ENCODE peak calls at places on chromosomes 4 and X, in six cellular contexts. B is aorta, Q is SJSA1, G is ascending aorta, L is Karpas-422, R is heart left ventricle. U is an unnamed sample.

GRCh38 chr4:185504098-185505047 is 30.9 kb downstream of the PDLIM3 start:
- DNase-seq in B (peak), Q (no peak), G (no peak), L (no peak), R (peak), U (no peak)

GRCh38 chr4:125360727-125361126 is 46.0 kb downstream of the FAT4 start:
- DNase-seq in B (no peak), Q (no peak), G (no peak), L (no peak), R (no peak), U (no peak)

GRCh38 chr4:54661156-54661555 is 3.4 kb downstream of the KIT start:
- DNase-seq in B (no peak), Q (no peak), G (no peak), L (no peak), R (no peak), U (no peak)

GRCh38 chr4:169619518-169619957 is 840 bp upstream of the CLCN3 start:
- DNase-seq in B (no peak), Q (peak), G (no peak), L (peak), R (no peak), U (no peak)

GRCh38 chr4:159950707-159951106 is 847.8 kb downstream of the RAPGEF2 start:
- DNase-seq in B (no peak), Q (no peak), G (no peak), L (no peak), R (no peak), U (no peak)

GRCh38 chr4:183987529-183987946 is 82.4 kb downstream of the STOX2 start:
- DNase-seq in B (peak), Q (no peak), G (peak), L (no peak), R (peak), U (peak)

GRCh38 chr4:17380347-17380746 is 131.5 kb downstream of the QDPR start:
- DNase-seq in B (no peak), Q (no peak), G (no peak), L (no peak), R (no peak), U (no peak)

GRCh38 chr4:79982587-79983327 is 90.3 kb downstream of the ANTXR2 start:
- DNase-seq in B (no peak), Q (no peak), G (no peak), L (no peak), R (no peak), U (no peak)

GRCh38 chrX:97065973-97066372 is 182.3 kb downstream of the RPA4 start:
- DNase-seq in B (no peak), Q (no peak), G (no peak), L (no peak), R (no peak), U (no peak)

GRCh38 chr4:145076473-145076855 is 21.5 kb downstream of the ANAPC10 start:
- DNase-seq in B (no peak), Q (no peak), G (no peak), L (no peak), R (no peak), U (no peak)

GRCh38 chrX:9676311-9676710 is 89.3 kb downstream of the GPR143 start:
- DNase-seq in B (no peak), Q (no peak), G (no peak), L (no peak), R (no peak), U (no peak)

GRCh38 chr4:39933689-39934590 is 43.8 kb downstream of the PDS5A start:
- DNase-seq in B (no peak), Q (peak), G (no peak), L (no peak), R (no peak), U (no peak)

GRCh38 chr4:18439306-18439705 is 417.8 kb upstream of the LCORL start:
- DNase-seq in B (no peak), Q (no peak), G (no peak), L (no peak), R (no peak), U (no peak)

GRCh38 chr4:38386654-38387188 is 277.3 kb upstream of the KLF3 start:
- DNase-seq in B (no peak), Q (no peak), G (no peak), L (no peak), R (no peak), U (no peak)

GRCh38 chr4:99624141-99624719 is 33.4 kb downstream of the C4orf54 start:
- DNase-seq in B (no peak), Q (no peak), G (no peak), L (no peak), R (no peak), U (no peak)

GRCh38 chr4:144701683-144702233 is 55.8 kb downstream of the HHIP start:
- DNase-seq in B (no peak), Q (no peak), G (no peak), L (no peak), R (no peak), U (no peak)

GRCh38 chr4:146814736-146815135 is 130.9 kb downstream of the TTC29 start:
- DNase-seq in B (no peak), Q (no peak), G (no peak), L (no peak), R (no peak), U (no peak)

GRCh38 chr4:77036206-77036605 is 39.6 kb downstream of the CCNI start:
- DNase-seq in B (no peak), Q (peak), G (no peak), L (no peak), R (no peak), U (no peak)

GRCh38 chr4:7781361-7781760 is 158.3 kb downstream of the AFAP1 start:
- DNase-seq in B (peak), Q (no peak), G (no peak), L (no peak), R (no peak), U (no peak)

GRCh38 chrX:110520053-110520452 is 161.4 kb downstream of the RTL9 start:
- DNase-seq in B (no peak), Q (no peak), G (no peak), L (no peak), R (no peak), U (no peak)

GRCh38 chrX:32448320-32448719 is 763.0 kb downstream of the DMD start:
- DNase-seq in B (no peak), Q (no peak), G (no peak), L (peak), R (no peak), U (no peak)

GRCh38 chr4:184329235-184330007 is 111.7 kb upstream of the ENPP6 start:
- DNase-seq in B (no peak), Q (no peak), G (no peak), L (no peak), R (no peak), U (no peak)

GRCh38 chrX:133297284-133297683 is 79.1 kb upstream of the TFDP3 start:
- DNase-seq in B (no peak), Q (peak), G (no peak), L (no peak), R (no peak), U (no peak)

GRCh38 chrX:133776072-133776471 is 209.3 kb downstream of the GPC3 start:
- DNase-seq in B (no peak), Q (no peak), G (no peak), L (peak), R (no peak), U (no peak)

GRCh38 chrX:107712231-107713204 is 63.1 kb downstream of the TSC22D3 start:
- DNase-seq in B (peak), Q (no peak), G (no peak), L (peak), R (no peak), U (peak)

GRCh38 chr4:176137626-176138025 is 57.8 kb downstream of the SPATA4 start:
- DNase-seq in B (no peak), Q (no peak), G (no peak), L (no peak), R (no peak), U (no peak)

GRCh38 chr4:7759635-7760034 is 180.0 kb downstream of the AFAP1 start:
- DNase-seq in B (no peak), Q (no peak), G (no peak), L (no peak), R (peak), U (no peak)

GRCh38 chrX:43860646-43861370 is 21.4 kb downstream of the MAOB start:
- DNase-seq in B (no peak), Q (peak), G (no peak), L (no peak), R (no peak), U (no peak)

GRCh38 chr4:73520821-73521220 is 39.3 kb downstream of the AFM start:
- DNase-seq in B (no peak), Q (peak), G (no peak), L (peak), R (no peak), U (no peak)

GRCh38 chrX:149473966-149474365 is 31.1 kb downstream of the IDS start:
- DNase-seq in B (no peak), Q (no peak), G (no peak), L (no peak), R (no peak), U (no peak)

GRCh38 chr4:153535735-153536494 is 69.8 kb downstream of the TMEM131L start:
- DNase-seq in B (no peak), Q (peak), G (no peak), L (peak), R (no peak), U (no peak)

GRCh38 chr4:60794372-60794771 is 405.8 kb upstream of the ADGRL3 start:
- DNase-seq in B (peak), Q (no peak), G (no peak), L (no peak), R (no peak), U (no peak)

GRCh38 chrX:155864655-155865054 is 16.5 kb upstream of the VAMP7 start:
- DNase-seq in B (no peak), Q (no peak), G (no peak), L (no peak), R (no peak), U (no peak)

GRCh38 chr4:44150091-44150576 is 298.5 kb downstream of the KCTD8 start:
- DNase-seq in B (no peak), Q (peak), G (no peak), L (no peak), R (no peak), U (no peak)

GRCh38 chr4:185931986-185932385 is 120.0 kb upstream of the SORBS2 start:
- DNase-seq in B (no peak), Q (no peak), G (no peak), L (no peak), R (no peak), U (no peak)

GRCh38 chr4:111802191-111802590 is 343.1 kb upstream of the FAM241A start:
- DNase-seq in B (no peak), Q (no peak), G (no peak), L (no peak), R (no peak), U (no peak)

GRCh38 chr4:184349283-184350039 is 124.9 kb downstream of the IRF2 start:
- DNase-seq in B (no peak), Q (no peak), G (no peak), L (no peak), R (no peak), U (no peak)

DNA sequence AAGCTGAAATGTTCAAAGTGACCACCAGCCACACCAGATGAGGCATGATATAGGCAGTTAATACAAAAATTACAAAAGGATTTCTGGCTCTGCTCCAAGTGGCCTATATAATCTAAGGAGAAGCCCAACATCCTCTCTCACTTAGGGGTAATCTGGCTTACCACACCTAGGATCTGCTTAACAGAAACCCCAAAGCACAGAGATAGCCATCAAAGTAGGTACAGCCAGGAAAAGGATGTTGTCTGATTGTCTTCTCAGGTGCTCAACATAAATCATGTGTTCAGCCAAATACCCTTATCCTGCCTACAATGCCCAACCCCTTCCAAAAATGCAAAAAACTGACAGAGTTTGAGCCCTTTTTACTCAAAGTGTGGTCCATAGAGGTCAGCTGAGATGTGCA is 54.0 kb downstream of the PPM1K start:
- DNase-seq in B (no peak), Q (no peak), G (no peak), L (no peak), R (no peak), U (no peak)
- H3K4me3 ChIP-seq in B (no peak), Q (no peak), G (peak), L (no peak), R (peak), U (no peak)

DNA sequence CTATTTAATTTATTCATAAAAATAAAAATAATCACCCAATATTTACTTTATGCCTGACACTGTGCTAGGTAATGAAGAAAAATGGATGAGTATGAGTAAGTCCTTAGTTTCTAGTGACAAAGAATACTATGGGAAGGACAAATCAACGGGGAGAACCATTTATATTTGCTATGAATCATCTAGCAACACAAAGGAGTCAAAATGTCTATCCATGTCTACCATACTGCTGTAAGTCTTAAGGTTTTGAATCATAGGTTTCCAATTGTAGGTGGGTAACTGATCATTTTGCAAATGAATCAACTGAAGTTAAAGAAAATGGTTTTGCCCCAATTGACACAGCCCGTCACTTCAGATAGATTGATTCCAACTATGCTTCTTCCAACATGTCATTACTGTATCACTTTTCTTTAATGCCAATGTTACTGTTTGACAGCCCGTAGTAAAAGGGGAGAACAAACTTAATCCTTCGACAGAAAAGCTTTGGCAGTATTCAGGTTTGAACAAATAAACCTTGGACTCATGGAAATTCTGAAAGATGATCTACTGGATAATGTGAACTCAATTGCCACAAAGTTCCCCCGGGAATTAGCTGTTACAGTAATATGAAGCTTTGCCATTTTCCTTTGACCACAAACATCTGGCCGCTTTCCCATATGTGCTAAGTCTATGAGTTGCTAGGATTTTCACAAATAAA is 3.2 kb downstream of the TDO2 start:
- DNase-seq in B (peak), Q (peak), G (no peak), L (no peak), R (no peak), U (peak)
- H3K4me3 ChIP-seq in B (no peak), Q (no peak), G (no peak), L (no peak), R (no peak), U (no peak)

GRCh38 chr4:36249605-36250004 is 5.3 kb upstream of the ARAP2 start:
- DNase-seq in B (no peak), Q (no peak), G (no peak), L (no peak), R (no peak), U (no peak)

GRCh38 chr4:36243355-36244256 is 708 bp downstream of the ARAP2 start:
- DNase-seq in B (peak), Q (no peak), G (no peak), L (peak), R (peak), U (peak)

GRCh38 chr4:36241771-36242170 is 2.5 kb downstream of the ARAP2 start:
- DNase-seq in B (no peak), Q (no peak), G (no peak), L (no peak), R (no peak), U (no peak)

GRCh38 chr4:36242629-36243354 is 1.5 kb downstream of the ARAP2 start:
- DNase-seq in B (no peak), Q (no peak), G (no peak), L (no peak), R (no peak), U (no peak)

DNA sequence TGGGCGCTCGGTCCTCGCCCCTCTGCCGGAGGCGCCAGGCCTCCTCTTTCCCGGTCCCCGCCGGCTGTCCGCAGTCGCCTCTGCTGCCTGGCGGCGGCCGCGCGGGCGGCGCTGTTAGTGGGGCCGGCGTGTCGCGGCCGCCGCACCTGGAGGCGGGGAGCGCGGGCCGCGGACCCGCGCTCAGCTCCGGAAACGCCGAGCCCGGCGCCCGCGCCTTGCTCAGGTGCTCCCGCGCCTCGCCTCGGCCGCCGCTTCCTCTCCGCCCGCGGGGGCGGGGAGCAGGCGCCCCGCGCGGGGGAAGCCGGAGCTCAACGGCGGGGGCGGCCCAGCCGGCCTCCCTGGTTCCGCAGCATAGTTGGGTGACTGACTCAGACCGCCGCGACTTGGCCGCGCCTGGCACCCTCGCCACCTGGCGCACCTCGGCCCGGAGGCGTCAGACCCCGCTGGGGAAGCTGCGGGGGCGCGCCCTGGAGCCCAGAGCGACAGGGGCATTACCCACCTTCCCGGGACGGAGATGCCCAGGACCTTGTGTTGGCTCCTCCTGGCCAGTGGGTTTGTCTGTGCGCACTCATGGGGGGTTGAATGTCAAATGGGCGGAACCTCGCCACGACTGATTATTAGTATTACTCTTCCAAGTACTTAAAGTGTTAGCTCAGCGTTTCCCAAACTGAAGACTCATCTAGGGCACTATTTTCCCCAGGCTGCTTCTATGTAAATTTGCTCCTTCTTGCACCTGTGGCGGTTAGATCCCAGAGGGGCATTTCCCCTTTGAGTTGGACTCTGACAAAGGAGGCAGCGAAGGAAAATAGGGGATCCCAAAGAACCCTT is at the start of gene ARAP2:
- DNase-seq in B (peak), Q (no peak), G (no peak), L (peak), R (peak), U (peak)
- H3K4me3 ChIP-seq in B (peak), Q (no peak), G (peak), L (peak), R (peak), U (peak)

DNA sequence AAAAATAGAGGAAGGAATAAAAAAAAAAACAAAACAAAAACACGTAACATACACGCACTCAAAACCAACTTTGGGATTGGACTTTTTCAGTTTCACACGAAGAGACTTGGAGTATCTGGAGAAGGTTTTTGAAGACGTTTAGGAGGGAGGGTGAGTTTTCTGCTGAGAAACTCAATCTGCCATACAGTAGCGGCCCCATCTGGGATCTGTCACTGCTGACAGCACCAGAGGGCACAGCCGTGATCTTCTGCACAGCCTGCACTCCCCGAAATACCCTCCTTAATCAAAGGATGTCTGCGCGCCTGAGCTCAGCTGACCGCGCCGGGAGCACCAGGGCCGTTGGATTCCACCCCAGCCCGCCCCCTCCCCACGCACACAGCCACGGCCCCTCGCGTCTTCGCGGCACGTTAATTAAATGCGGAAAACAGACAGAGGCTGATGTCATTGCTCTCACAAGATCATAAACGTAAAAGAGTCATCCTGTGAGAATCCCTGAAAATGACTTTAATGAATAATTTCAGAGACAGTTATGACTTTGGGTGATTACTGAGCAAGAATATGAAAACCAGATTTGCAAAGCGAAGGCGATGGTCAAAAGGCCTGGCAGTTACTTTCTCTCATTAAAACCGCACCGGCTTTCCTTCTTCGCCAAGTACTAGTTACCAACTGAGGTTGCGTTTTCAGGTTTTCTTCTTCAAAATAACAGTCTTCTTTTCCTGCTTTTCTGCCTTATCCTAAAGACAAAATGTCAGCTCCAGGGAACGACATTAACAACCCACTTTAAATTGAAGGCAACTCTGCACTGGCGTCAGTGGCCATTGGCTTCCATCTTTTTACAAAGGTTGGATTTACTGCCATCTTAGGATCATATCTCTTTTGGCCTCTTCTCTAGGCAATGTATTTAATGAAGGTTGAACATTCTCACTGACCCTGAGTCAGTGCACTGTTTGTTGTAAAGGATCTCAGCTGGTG is 10.6 kb downstream of the HAND2 start:
- DNase-seq in B (no peak), Q (no peak), G (no peak), L (no peak), R (peak), U (no peak)
- H3K4me3 ChIP-seq in B (no peak), Q (no peak), G (peak), L (no peak), R (peak), U (no peak)

GRCh38 chr4:137533855-137534254 is 1.6 kb upstream of the PCDH18 start:
- DNase-seq in B (no peak), Q (no peak), G (no peak), L (no peak), R (no peak), U (no peak)

GRCh38 chr4:137531951-137532868 is at the start of gene PCDH18:
- DNase-seq in B (peak), Q (peak), G (peak), L (no peak), R (peak), U (peak)

GRCh38 chr4:137535718-137536117 is 3.4 kb upstream of the PCDH18 start:
- DNase-seq in B (no peak), Q (no peak), G (no peak), L (no peak), R (no peak), U (no peak)

GRCh38 chr4:137532869-137533236 is 559 bp upstream of the PCDH18 start:
- DNase-seq in B (no peak), Q (peak), G (no peak), L (no peak), R (no peak), U (no peak)

DNA sequence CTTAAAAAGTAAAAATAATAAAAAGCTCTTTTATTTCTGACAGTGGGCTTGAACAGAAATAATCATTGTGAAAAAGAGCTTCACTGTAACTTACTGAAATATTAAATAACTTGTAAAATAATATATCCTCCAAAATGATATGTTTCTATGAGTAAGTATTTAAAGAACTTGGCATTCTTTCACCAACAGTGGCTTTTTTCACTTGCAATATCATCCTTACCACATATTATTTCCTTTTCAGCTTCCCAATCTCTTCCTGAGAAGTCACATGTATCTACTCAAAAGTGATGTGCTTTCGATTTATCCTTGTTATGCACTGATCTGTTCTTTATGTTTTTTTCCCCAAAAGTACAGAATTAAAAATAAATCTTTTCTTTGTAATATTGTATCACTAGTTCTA is 2.2 kb upstream of the PCDH18 start:
- DNase-seq in B (no peak), Q (no peak), G (no peak), L (no peak), R (no peak), U (no peak)
- H3K4me3 ChIP-seq in B (no peak), Q (no peak), G (no peak), L (no peak), R (peak), U (no peak)

U was measured in lower leg skin.